ENCODE peak calls at places on chromosomes 5 and 9, in ten cellular contexts. One of them, this sample, is unnamed.
A peak's percentile ranks its signal among the peaks of the same experiment; 100 is the strongest.

GRCh38 chr9:113952651-113953050 is 76.5 kb downstream of the ZNF618 start:
- DNase-seq in stimulated activated CD8-positive, alpha-beta memory T cell treated with anti-CD3 and anti-CD28 coated beads, Interleukin-2, amount 100 ng/mL, for 48 hours: no peak
- DNase-seq in substantia nigra: no peak
- DNase-seq in effector memory CD8-positive, alpha-beta T cell: no peak
- DNase-seq in aorta: no peak
- DNase-seq in gastrocnemius medialis: no peak
- DNase-seq in COR-L47: no peak
- DNase-seq in naive thymus-derived CD8-positive, alpha-beta T cell: no peak
- DNase-seq in activated T-cell treated with anti-CD3 and anti-CD28 coated beads for 1 hour: no peak
- DNase-seq in stimulated activated CD4-positive, alpha-beta T cell treated with anti-CD3 and anti-CD28 coated beads, Interleukin-12 subunit alpha, Interleukin-12 subunit beta, amount 100 ng/mL, for 4 hours: no peak
- DNase-seq in this sample: no peak

GRCh38 chr5:169495252-169495548 is 88.4 kb upstream of the SPDL1 start:
- DNase-seq in COR-L47: no peak
- DNase-seq in activated T-cell treated with anti-CD3 and anti-CD28 coated beads for 1 hour: no peak
- DNase-seq in aorta: no peak
- DNase-seq in substantia nigra: no peak
- DNase-seq in stimulated activated CD8-positive, alpha-beta memory T cell treated with anti-CD3 and anti-CD28 coated beads, Interleukin-2, amount 100 ng/mL, for 48 hours: no peak
- DNase-seq in effector memory CD8-positive, alpha-beta T cell: no peak
- DNase-seq in naive thymus-derived CD8-positive, alpha-beta T cell: no peak
- DNase-seq in gastrocnemius medialis: no peak
- DNase-seq in stimulated activated CD4-positive, alpha-beta T cell treated with anti-CD3 and anti-CD28 coated beads, Interleukin-12 subunit alpha, Interleukin-12 subunit beta, amount 100 ng/mL, for 4 hours: no peak
- DNase-seq in this sample: no peak

GRCh38 chr9:120324996-120325642 is 254.8 kb downstream of the CDK5RAP2 start:
- DNase-seq in stimulated activated CD8-positive, alpha-beta memory T cell treated with anti-CD3 and anti-CD28 coated beads, Interleukin-2, amount 100 ng/mL, for 48 hours: no peak
- DNase-seq in stimulated activated CD4-positive, alpha-beta T cell treated with anti-CD3 and anti-CD28 coated beads, Interleukin-12 subunit alpha, Interleukin-12 subunit beta, amount 100 ng/mL, for 4 hours: no peak
- DNase-seq in activated T-cell treated with anti-CD3 and anti-CD28 coated beads for 1 hour: no peak
- DNase-seq in gastrocnemius medialis: no peak
- DNase-seq in effector memory CD8-positive, alpha-beta T cell: no peak
- DNase-seq in substantia nigra: no peak
- DNase-seq in aorta: no peak
- DNase-seq in naive thymus-derived CD8-positive, alpha-beta T cell: no peak
- DNase-seq in COR-L47: no peak
- DNase-seq in this sample: no peak

GRCh38 chr9:120337131-120337530 is 242.8 kb downstream of the CDK5RAP2 start:
- DNase-seq in COR-L47: no peak
- DNase-seq in effector memory CD8-positive, alpha-beta T cell: no peak
- DNase-seq in gastrocnemius medialis: no peak
- DNase-seq in stimulated activated CD8-positive, alpha-beta memory T cell treated with anti-CD3 and anti-CD28 coated beads, Interleukin-2, amount 100 ng/mL, for 48 hours: no peak
- DNase-seq in activated T-cell treated with anti-CD3 and anti-CD28 coated beads for 1 hour: no peak
- DNase-seq in aorta: no peak
- DNase-seq in substantia nigra: no peak
- DNase-seq in naive thymus-derived CD8-positive, alpha-beta T cell: no peak
- DNase-seq in stimulated activated CD4-positive, alpha-beta T cell treated with anti-CD3 and anti-CD28 coated beads, Interleukin-12 subunit alpha, Interleukin-12 subunit beta, amount 100 ng/mL, for 4 hours: no peak
- DNase-seq in this sample: no peak

GRCh38 chr9:31259824-31260223 is 1124.6 kb upstream of the ACO1 start:
- DNase-seq in aorta: no peak
- DNase-seq in stimulated activated CD4-positive, alpha-beta T cell treated with anti-CD3 and anti-CD28 coated beads, Interleukin-12 subunit alpha, Interleukin-12 subunit beta, amount 100 ng/mL, for 4 hours: no peak
- DNase-seq in substantia nigra: no peak
- DNase-seq in COR-L47: peak; percentile 81
- DNase-seq in naive thymus-derived CD8-positive, alpha-beta T cell: peak; percentile 79
- DNase-seq in activated T-cell treated with anti-CD3 and anti-CD28 coated beads for 1 hour: no peak
- DNase-seq in gastrocnemius medialis: no peak
- DNase-seq in effector memory CD8-positive, alpha-beta T cell: no peak
- DNase-seq in stimulated activated CD8-positive, alpha-beta memory T cell treated with anti-CD3 and anti-CD28 coated beads, Interleukin-2, amount 100 ng/mL, for 48 hours: no peak
- DNase-seq in this sample: no peak

GRCh38 chr5:142425286-142426065 is 100.7 kb upstream of the SPRY4 start:
- DNase-seq in activated T-cell treated with anti-CD3 and anti-CD28 coated beads for 1 hour: no peak
- DNase-seq in substantia nigra: no peak
- DNase-seq in gastrocnemius medialis: no peak
- DNase-seq in effector memory CD8-positive, alpha-beta T cell: no peak
- DNase-seq in stimulated activated CD8-positive, alpha-beta memory T cell treated with anti-CD3 and anti-CD28 coated beads, Interleukin-2, amount 100 ng/mL, for 48 hours: no peak
- DNase-seq in COR-L47: no peak
- DNase-seq in aorta: no peak
- DNase-seq in stimulated activated CD4-positive, alpha-beta T cell treated with anti-CD3 and anti-CD28 coated beads, Interleukin-12 subunit alpha, Interleukin-12 subunit beta, amount 100 ng/mL, for 4 hours: no peak
- DNase-seq in naive thymus-derived CD8-positive, alpha-beta T cell: no peak
- DNase-seq in this sample: no peak

GRCh38 chr5:174721522-174722432 is 2.6 kb upstream of the MSX2 start:
- DNase-seq in naive thymus-derived CD8-positive, alpha-beta T cell: no peak
- DNase-seq in stimulated activated CD4-positive, alpha-beta T cell treated with anti-CD3 and anti-CD28 coated beads, Interleukin-12 subunit alpha, Interleukin-12 subunit beta, amount 100 ng/mL, for 4 hours: no peak
- DNase-seq in COR-L47: no peak
- DNase-seq in stimulated activated CD8-positive, alpha-beta memory T cell treated with anti-CD3 and anti-CD28 coated beads, Interleukin-2, amount 100 ng/mL, for 48 hours: no peak
- DNase-seq in gastrocnemius medialis: no peak
- DNase-seq in activated T-cell treated with anti-CD3 and anti-CD28 coated beads for 1 hour: no peak
- DNase-seq in effector memory CD8-positive, alpha-beta T cell: no peak
- DNase-seq in aorta: no peak
- DNase-seq in substantia nigra: no peak
- DNase-seq in this sample: no peak

GRCh38 chr5:179196420-179197079 is 136.4 kb downstream of the ZNF354C start:
- DNase-seq in effector memory CD8-positive, alpha-beta T cell: no peak
- DNase-seq in substantia nigra: no peak
- DNase-seq in gastrocnemius medialis: no peak
- DNase-seq in naive thymus-derived CD8-positive, alpha-beta T cell: no peak
- DNase-seq in COR-L47: no peak
- DNase-seq in aorta: no peak
- DNase-seq in activated T-cell treated with anti-CD3 and anti-CD28 coated beads for 1 hour: no peak
- DNase-seq in stimulated activated CD8-positive, alpha-beta memory T cell treated with anti-CD3 and anti-CD28 coated beads, Interleukin-2, amount 100 ng/mL, for 48 hours: no peak
- DNase-seq in stimulated activated CD4-positive, alpha-beta T cell treated with anti-CD3 and anti-CD28 coated beads, Interleukin-12 subunit alpha, Interleukin-12 subunit beta, amount 100 ng/mL, for 4 hours: no peak
- DNase-seq in this sample: no peak

GRCh38 chr5:19240150-19240549 is 747.9 kb downstream of the CDH18 start:
- DNase-seq in aorta: no peak
- DNase-seq in COR-L47: no peak
- DNase-seq in stimulated activated CD4-positive, alpha-beta T cell treated with anti-CD3 and anti-CD28 coated beads, Interleukin-12 subunit alpha, Interleukin-12 subunit beta, amount 100 ng/mL, for 4 hours: no peak
- DNase-seq in substantia nigra: no peak
- DNase-seq in activated T-cell treated with anti-CD3 and anti-CD28 coated beads for 1 hour: no peak
- DNase-seq in stimulated activated CD8-positive, alpha-beta memory T cell treated with anti-CD3 and anti-CD28 coated beads, Interleukin-2, amount 100 ng/mL, for 48 hours: no peak
- DNase-seq in effector memory CD8-positive, alpha-beta T cell: no peak
- DNase-seq in naive thymus-derived CD8-positive, alpha-beta T cell: no peak
- DNase-seq in gastrocnemius medialis: no peak
- DNase-seq in this sample: peak; percentile 60

GRCh38 chr9:35816708-35817107 is 1.9 kb upstream of the HINT2 start:
- DNase-seq in effector memory CD8-positive, alpha-beta T cell: no peak
- DNase-seq in naive thymus-derived CD8-positive, alpha-beta T cell: no peak
- DNase-seq in activated T-cell treated with anti-CD3 and anti-CD28 coated beads for 1 hour: no peak
- DNase-seq in aorta: no peak
- DNase-seq in stimulated activated CD4-positive, alpha-beta T cell treated with anti-CD3 and anti-CD28 coated beads, Interleukin-12 subunit alpha, Interleukin-12 subunit beta, amount 100 ng/mL, for 4 hours: no peak
- DNase-seq in substantia nigra: no peak
- DNase-seq in gastrocnemius medialis: no peak
- DNase-seq in COR-L47: no peak
- DNase-seq in stimulated activated CD8-positive, alpha-beta memory T cell treated with anti-CD3 and anti-CD28 coated beads, Interleukin-2, amount 100 ng/mL, for 48 hours: no peak
- DNase-seq in this sample: peak; percentile 36

GRCh38 chr5:135505973-135506372 is 29.8 kb downstream of the NEUROG1 start:
- DNase-seq in naive thymus-derived CD8-positive, alpha-beta T cell: no peak
- DNase-seq in effector memory CD8-positive, alpha-beta T cell: no peak
- DNase-seq in stimulated activated CD8-positive, alpha-beta memory T cell treated with anti-CD3 and anti-CD28 coated beads, Interleukin-2, amount 100 ng/mL, for 48 hours: no peak
- DNase-seq in activated T-cell treated with anti-CD3 and anti-CD28 coated beads for 1 hour: no peak
- DNase-seq in COR-L47: no peak
- DNase-seq in substantia nigra: no peak
- DNase-seq in stimulated activated CD4-positive, alpha-beta T cell treated with anti-CD3 and anti-CD28 coated beads, Interleukin-12 subunit alpha, Interleukin-12 subunit beta, amount 100 ng/mL, for 4 hours: no peak
- DNase-seq in aorta: no peak
- DNase-seq in gastrocnemius medialis: no peak
- DNase-seq in this sample: peak; percentile 53

GRCh38 chr5:57779383-57780223 is 297.0 kb upstream of the ACTBL2 start:
- DNase-seq in activated T-cell treated with anti-CD3 and anti-CD28 coated beads for 1 hour: no peak
- DNase-seq in effector memory CD8-positive, alpha-beta T cell: no peak
- DNase-seq in stimulated activated CD4-positive, alpha-beta T cell treated with anti-CD3 and anti-CD28 coated beads, Interleukin-12 subunit alpha, Interleukin-12 subunit beta, amount 100 ng/mL, for 4 hours: no peak
- DNase-seq in naive thymus-derived CD8-positive, alpha-beta T cell: peak; percentile 28
- DNase-seq in aorta: no peak
- DNase-seq in stimulated activated CD8-positive, alpha-beta memory T cell treated with anti-CD3 and anti-CD28 coated beads, Interleukin-2, amount 100 ng/mL, for 48 hours: no peak
- DNase-seq in gastrocnemius medialis: peak; percentile 12
- DNase-seq in substantia nigra: peak; percentile 20
- DNase-seq in COR-L47: peak; percentile 51
- DNase-seq in this sample: peak; percentile 89

GRCh38 chr5:139283252-139284166 is 10.0 kb upstream of the MATR3 start:
- DNase-seq in gastrocnemius medialis: no peak
- DNase-seq in aorta: no peak
- DNase-seq in stimulated activated CD4-positive, alpha-beta T cell treated with anti-CD3 and anti-CD28 coated beads, Interleukin-12 subunit alpha, Interleukin-12 subunit beta, amount 100 ng/mL, for 4 hours: no peak
- DNase-seq in activated T-cell treated with anti-CD3 and anti-CD28 coated beads for 1 hour: no peak
- DNase-seq in COR-L47: no peak
- DNase-seq in stimulated activated CD8-positive, alpha-beta memory T cell treated with anti-CD3 and anti-CD28 coated beads, Interleukin-2, amount 100 ng/mL, for 48 hours: no peak
- DNase-seq in substantia nigra: no peak
- DNase-seq in effector memory CD8-positive, alpha-beta T cell: no peak
- DNase-seq in naive thymus-derived CD8-positive, alpha-beta T cell: no peak
- DNase-seq in this sample: no peak

GRCh38 chr9:69452110-69452780 is 127.2 kb downstream of the ENTREP1 start:
- DNase-seq in COR-L47: peak; percentile 59
- DNase-seq in naive thymus-derived CD8-positive, alpha-beta T cell: no peak
- DNase-seq in activated T-cell treated with anti-CD3 and anti-CD28 coated beads for 1 hour: no peak
- DNase-seq in stimulated activated CD4-positive, alpha-beta T cell treated with anti-CD3 and anti-CD28 coated beads, Interleukin-12 subunit alpha, Interleukin-12 subunit beta, amount 100 ng/mL, for 4 hours: no peak
- DNase-seq in effector memory CD8-positive, alpha-beta T cell: no peak
- DNase-seq in aorta: no peak
- DNase-seq in stimulated activated CD8-positive, alpha-beta memory T cell treated with anti-CD3 and anti-CD28 coated beads, Interleukin-2, amount 100 ng/mL, for 48 hours: no peak
- DNase-seq in gastrocnemius medialis: no peak
- DNase-seq in substantia nigra: no peak
- DNase-seq in this sample: no peak

GRCh38 chr9:4762108-4762888 is 21.3 kb upstream of the AK3 start:
- DNase-seq in effector memory CD8-positive, alpha-beta T cell: peak; percentile 75
- DNase-seq in stimulated activated CD4-positive, alpha-beta T cell treated with anti-CD3 and anti-CD28 coated beads, Interleukin-12 subunit alpha, Interleukin-12 subunit beta, amount 100 ng/mL, for 4 hours: peak; percentile 79
- DNase-seq in aorta: peak; percentile 75
- DNase-seq in gastrocnemius medialis: peak; percentile 65
- DNase-seq in activated T-cell treated with anti-CD3 and anti-CD28 coated beads for 1 hour: peak; percentile 79
- DNase-seq in COR-L47: peak; percentile 50
- DNase-seq in stimulated activated CD8-positive, alpha-beta memory T cell treated with anti-CD3 and anti-CD28 coated beads, Interleukin-2, amount 100 ng/mL, for 48 hours: peak; percentile 63
- DNase-seq in substantia nigra: peak; percentile 47
- DNase-seq in naive thymus-derived CD8-positive, alpha-beta T cell: peak; percentile 81
- DNase-seq in this sample: peak; percentile 85

GRCh38 chr5:2174572-2174971 is 291.8 kb upstream of the IRX4 start:
- DNase-seq in gastrocnemius medialis: no peak
- DNase-seq in activated T-cell treated with anti-CD3 and anti-CD28 coated beads for 1 hour: no peak
- DNase-seq in stimulated activated CD8-positive, alpha-beta memory T cell treated with anti-CD3 and anti-CD28 coated beads, Interleukin-2, amount 100 ng/mL, for 48 hours: no peak
- DNase-seq in COR-L47: no peak
- DNase-seq in stimulated activated CD4-positive, alpha-beta T cell treated with anti-CD3 and anti-CD28 coated beads, Interleukin-12 subunit alpha, Interleukin-12 subunit beta, amount 100 ng/mL, for 4 hours: no peak
- DNase-seq in substantia nigra: no peak
- DNase-seq in effector memory CD8-positive, alpha-beta T cell: no peak
- DNase-seq in naive thymus-derived CD8-positive, alpha-beta T cell: no peak
- DNase-seq in aorta: no peak
- DNase-seq in this sample: no peak

GRCh38 chr5:54900906-54901725 is 84.3 kb downstream of the ESM1 start:
- DNase-seq in substantia nigra: no peak
- DNase-seq in COR-L47: no peak
- DNase-seq in activated T-cell treated with anti-CD3 and anti-CD28 coated beads for 1 hour: no peak
- DNase-seq in effector memory CD8-positive, alpha-beta T cell: no peak
- DNase-seq in naive thymus-derived CD8-positive, alpha-beta T cell: no peak
- DNase-seq in stimulated activated CD4-positive, alpha-beta T cell treated with anti-CD3 and anti-CD28 coated beads, Interleukin-12 subunit alpha, Interleukin-12 subunit beta, amount 100 ng/mL, for 4 hours: no peak
- DNase-seq in aorta: no peak
- DNase-seq in stimulated activated CD8-positive, alpha-beta memory T cell treated with anti-CD3 and anti-CD28 coated beads, Interleukin-2, amount 100 ng/mL, for 48 hours: no peak
- DNase-seq in gastrocnemius medialis: peak; percentile 64
- DNase-seq in this sample: peak; percentile 77